ENCODE peak calls at places on chromosomes 4 and X, in ten cellular contexts. A, D, Q, W, N, E, F, L, H and I are unnamed samples.

GRCh38 chrX:43971966-43972961 is 926 bp downstream of the NDP start:
- DNase-seq in A (peak; percentile 33), D (no peak), Q (no peak), W (no peak), N (no peak), E (no peak), F (no peak), L (no peak), H (peak; percentile 34), I (no peak)

GRCh38 chr4:180767330-180767729 is 1475.9 kb upstream of the TENM3 start:
- DNase-seq in A (no peak), D (no peak), Q (peak; percentile 67), W (no peak), N (no peak), E (no peak), F (no peak), L (no peak), H (no peak), I (no peak)

GRCh38 chrX:151828434-151829080 is 84.1 kb upstream of the MAGEA4 start:
- DNase-seq in A (peak; percentile 50), D (no peak), Q (no peak), W (no peak), N (no peak), E (no peak), F (no peak), L (no peak), H (peak; percentile 59), I (no peak)

GRCh38 chr4:3391422-3391821 is 50.3 kb upstream of the HGFAC start:
- DNase-seq in A (no peak), D (no peak), Q (no peak), W (no peak), N (no peak), E (no peak), F (peak; percentile 41), L (no peak), H (no peak), I (no peak)

GRCh38 chrX:9482408-9482807 is 17.6 kb downstream of the TBL1X start:
- DNase-seq in A (peak; percentile 80), D (no peak), Q (no peak), W (no peak), N (no peak), E (no peak), F (no peak), L (no peak), H (no peak), I (no peak)

GRCh38 chr4:126004936-126005335 is 690.2 kb downstream of the FAT4 start:
- DNase-seq in A (peak; percentile 60), D (peak; percentile 54), Q (no peak), W (no peak), N (no peak), E (no peak), F (no peak), L (no peak), H (peak; percentile 30), I (peak; percentile 9)

GRCh38 chrX:136963973-136964372 is 69.8 kb downstream of the GPR101 start:
- DNase-seq in A (no peak), D (no peak), Q (no peak), W (no peak), N (no peak), E (no peak), F (no peak), L (no peak), H (no peak), I (no peak)

GRCh38 chrX:129663171-129663570 is 8.4 kb upstream of the APLN start:
- DNase-seq in A (no peak), D (peak; percentile 61), Q (no peak), W (no peak), N (no peak), E (no peak), F (no peak), L (no peak), H (no peak), I (no peak)

GRCh38 chr4:102569200-102569599 is 68.0 kb downstream of the NFKB1 start:
- DNase-seq in A (peak; percentile 95), D (no peak), Q (no peak), W (no peak), N (no peak), E (no peak), F (no peak), L (no peak), H (no peak), I (peak; percentile 10)

GRCh38 chrX:124194209-124194608 is 138.3 kb upstream of the TEX13D start:
- DNase-seq in A (no peak), D (no peak), Q (no peak), W (no peak), N (no peak), E (peak; percentile 29), F (peak; percentile 63), L (no peak), H (no peak), I (no peak)

GRCh38 chr4:180798016-180798574 is 1445.1 kb upstream of the TENM3 start:
- DNase-seq in A (no peak), D (no peak), Q (no peak), W (no peak), N (no peak), E (no peak), F (no peak), L (no peak), H (no peak), I (no peak)

GRCh38 chr4:73161527-73162185 is 92.1 kb upstream of the COX18 start:
- DNase-seq in A (no peak), D (no peak), Q (no peak), W (no peak), N (no peak), E (no peak), F (no peak), L (no peak), H (no peak), I (no peak)

GRCh38 chr4:78653655-78654054 is 102.1 kb downstream of the ANXA3 start:
- DNase-seq in A (peak; percentile 31), D (peak; percentile 47), Q (no peak), W (no peak), N (no peak), E (no peak), F (no peak), L (peak; percentile 38), H (no peak), I (no peak)

GRCh38 chrX:53047228-53047627 is 1.4 kb upstream of the GPR173 start:
- DNase-seq in A (no peak), D (no peak), Q (peak; percentile 46), W (no peak), N (no peak), E (no peak), F (no peak), L (peak; percentile 40), H (no peak), I (no peak)

GRCh38 chr4:182065255-182065654 is 177.9 kb upstream of the TENM3 start:
- DNase-seq in A (no peak), D (no peak), Q (peak; percentile 48), W (no peak), N (no peak), E (no peak), F (no peak), L (no peak), H (no peak), I (no peak)

DNA sequence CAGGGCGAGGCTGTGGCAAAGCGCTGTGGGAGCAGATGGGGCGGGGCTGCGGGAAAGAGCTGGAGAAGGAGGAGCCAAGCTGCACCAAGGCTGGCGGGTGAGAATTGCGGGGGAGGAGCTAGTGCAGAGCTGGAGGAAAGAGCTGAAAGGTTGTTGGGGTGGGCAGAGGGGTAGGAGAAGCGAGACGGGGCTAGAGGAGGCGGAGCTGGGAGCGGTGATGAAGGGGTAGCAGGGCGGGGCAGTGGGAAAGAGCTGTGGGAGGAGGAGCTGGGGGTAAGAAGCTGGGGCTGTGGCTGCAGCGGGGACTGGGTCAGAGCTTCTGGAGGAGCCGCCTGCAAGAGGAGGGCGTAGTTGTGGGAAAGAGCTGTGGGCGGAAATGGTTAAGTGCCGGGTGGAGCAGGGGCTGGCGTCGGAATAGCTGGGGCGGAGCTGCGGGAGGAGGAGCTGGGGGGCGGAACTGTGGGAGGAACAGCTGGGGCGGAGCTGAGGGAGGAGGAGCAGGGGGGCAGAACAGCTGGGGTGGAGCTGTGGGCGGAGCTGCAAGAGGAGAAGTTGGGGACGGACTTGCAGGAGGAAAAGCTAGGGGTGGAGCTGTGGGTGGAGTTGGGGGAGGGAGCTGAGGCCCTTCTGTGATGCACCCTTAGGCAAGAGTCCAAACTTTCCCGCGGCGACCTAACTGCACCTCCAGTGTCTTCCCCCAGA is 1.9 kb upstream of the EOLA2 start:
- DNase-seq in A (peak; percentile 90), D (peak; percentile 94), Q (peak; percentile 97), W (peak; percentile 97), N (peak; percentile 95), E (peak; percentile 92), F (peak; percentile 99), L (peak; percentile 78), H (peak; percentile 96), I (peak; percentile 90)
- TF ChIP-seq CTCF in A (no peak), D (peak; percentile 72), Q (peak; percentile 60), W (no peak), N (no peak), E (peak; percentile 49), F (no peak), L (no peak), H (peak; percentile 23), I (peak; percentile 59)

DNA sequence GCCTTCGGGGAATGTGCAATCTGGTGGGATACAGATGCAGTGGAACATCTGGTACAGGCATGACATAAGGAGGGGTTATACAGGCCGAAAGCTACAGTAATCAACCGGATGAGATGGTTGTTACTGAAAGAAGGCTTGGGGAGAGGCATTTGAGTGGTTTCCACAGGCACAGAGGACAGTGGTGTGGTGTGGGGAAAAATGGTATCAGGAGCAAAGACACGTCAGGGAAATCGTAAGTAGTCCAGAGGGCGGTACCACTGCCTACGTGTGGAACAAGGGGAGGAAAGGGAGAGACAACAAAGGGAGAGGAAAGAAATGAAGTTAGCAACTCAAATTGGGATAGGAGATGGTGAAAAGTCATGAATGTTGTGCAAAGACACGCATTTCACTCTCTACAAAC is 3.0 kb downstream of the PDLIM3 start:
- DNase-seq in A (no peak), D (no peak), Q (no peak), W (no peak), N (no peak), E (no peak), F (no peak), L (peak; percentile 16), H (no peak), I (no peak)
- H3K27me3 ChIP-seq in A (peaks cover 17% of the 10 kb centered on the region), D (no peaks in the 10 kb centered on the region), Q (peaks cover 35% of the 10 kb centered on the region), W (peaks cover 4% of the 10 kb centered on the region), N (peaks cover 24% of the 10 kb centered on the region), E (no peaks in the 10 kb centered on the region), F (peaks cover 10% of the 10 kb centered on the region), L (peaks cover 14% of the 10 kb centered on the region), H (no peaks in the 10 kb centered on the region), I (peaks cover 4% of the 10 kb centered on the region)

DNA sequence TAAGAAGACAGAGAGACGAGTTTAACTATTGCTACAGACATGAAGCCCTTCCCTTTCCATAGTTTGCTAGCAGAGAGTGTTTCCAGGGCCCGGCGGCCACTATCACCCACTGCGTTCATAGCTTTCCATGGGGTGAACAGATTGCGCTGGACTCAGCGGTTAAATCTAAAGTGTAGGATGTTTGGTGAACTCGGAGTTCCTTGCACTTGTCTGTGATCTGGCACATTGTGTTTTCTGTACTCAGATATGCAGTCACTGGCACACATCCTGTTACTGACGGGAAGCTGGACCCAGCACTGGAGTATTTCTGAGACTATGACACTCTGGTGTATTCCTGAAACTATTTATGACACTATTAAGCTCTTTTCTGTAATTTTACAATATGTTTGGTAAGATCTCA is 13.9 kb downstream of the CD99 start:
- DNase-seq in A (no peak), D (no peak), Q (no peak), W (peak; percentile 63), N (no peak), E (no peak), F (no peak), L (no peak), H (peak; percentile 49), I (no peak)
- H3K4me3 ChIP-seq in A (no peak overlapping the region), D (no peak overlapping the region), Q (no peak overlapping the region), W (no peak overlapping the region), N (no peak overlapping the region), E (peak overlapping the region; percentile 29), F (no peak overlapping the region), L (no peak overlapping the region), H (no peak overlapping the region), I (no peak overlapping the region)

GRCh38 chr4:10893417-10893816 is 208.8 kb upstream of the CLNK start:
- DNase-seq in A (peak; percentile 20), D (no peak), Q (no peak), W (no peak), N (no peak), E (no peak), F (no peak), L (no peak), H (no peak), I (no peak)
- TF ChIP-seq CTCF in A (peak; percentile 65), D (peak; percentile 75), Q (peak; percentile 82), W (peak; percentile 31), N (no peak), E (no peak), F (no peak), L (no peak), H (peak; percentile 53), I (no peak)